ENCODE peak calls at places on chromosomes 1 and 21, in four cellular contexts. E, H, A and W are unnamed samples.

GRCh38 chr1:42141978-42142377 is 11.2 kb upstream of the GUCA2B start:
- DNase-seq in E (no peak), H (no peak), A (no peak), W (peak)

GRCh38 chr1:218345673-218346390 is 696 bp downstream of the TGFB2 start:
- DNase-seq in H (no peak), E (peak), A (peak), W (peak)

GRCh38 chr1:178146456-178146855 is 52.6 kb downstream of the RASAL2 start:
- DNase-seq in H (no peak), E (no peak), A (no peak), W (no peak)

GRCh38 chr1:172487550-172487949 is 43.7 kb upstream of the PIGC start:
- DNase-seq in A (no peak), E (no peak), H (no peak), W (no peak)

GRCh38 chr1:53155945-53156344 is 13.5 kb upstream of the SLC1A7 start:
- DNase-seq in H (no peak), A (no peak), E (no peak), W (no peak)

GRCh38 chr1:2939041-2939552 is 82.2 kb upstream of the ACTRT2 start:
- DNase-seq in E (no peak), A (no peak), H (no peak), W (no peak)

GRCh38 chr1:233907139-233907538 is 2.7 kb downstream of the SLC35F3 start:
- DNase-seq in E (no peak), A (peak), H (no peak), W (no peak)

GRCh38 chr1:214014730-214015129 is 27.0 kb downstream of the PROX1 start:
- DNase-seq in H (no peak), A (no peak), E (no peak), W (no peak)

GRCh38 chr1:212628056-212628455 is 19.5 kb downstream of the ATF3 start:
- DNase-seq in E (no peak), H (no peak), A (no peak), W (no peak)

GRCh38 chr21:32889596-32889995 is 118.0 kb upstream of the PAXBP1 start:
- DNase-seq in H (no peak), E (no peak), A (no peak), W (no peak)

GRCh38 chr1:112614460-112615065 is 4.4 kb downstream of the ST7L start:
- DNase-seq in E (no peak), H (no peak), A (peak), W (no peak)

GRCh38 chr1:234719454-234720258 is 109.7 kb upstream of the IRF2BP2 start:
- DNase-seq in A (no peak), H (no peak), E (no peak), W (no peak)

GRCh38 chr1:28287315-28287714 is 28.0 kb downstream of the SESN2 start:
- DNase-seq in A (peak), E (no peak), H (no peak), W (no peak)

GRCh38 chr1:204335533-204335932 is 24.2 kb downstream of the PLEKHA6 start:
- DNase-seq in E (no peak), A (no peak), H (no peak), W (no peak)

GRCh38 chr1:202237052-202237451 is 43.5 kb downstream of the LGR6 start:
- DNase-seq in H (no peak), E (peak), A (peak), W (no peak)

GRCh38 chr1:160623860-160624259 is 23.0 kb downstream of the SLAMF1 start:
- DNase-seq in A (no peak), H (no peak), E (no peak), W (no peak)

GRCh38 chr21:45870421-45870820 is 111.1 kb upstream of the COL6A1 start:
- DNase-seq in H (no peak), E (no peak), A (no peak), W (peak)

GRCh38 chr1:28378906-28379305 is 9.4 kb downstream of the PHACTR4 start:
- DNase-seq in A (no peak), H (no peak), E (no peak), W (no peak)

GRCh38 chr1:97071163-97071562 is 349.6 kb downstream of the PTBP2 start:
- DNase-seq in A (no peak), H (no peak), E (no peak), W (no peak)

GRCh38 chr1:7121622-7121988 is 336.4 kb downstream of the CAMTA1 start:
- DNase-seq in A (no peak), H (no peak), E (no peak), W (no peak)

GRCh38 chr1:79792212-79792575 is 785.7 kb upstream of the ADGRL4 start:
- DNase-seq in E (no peak), H (no peak), A (no peak), W (no peak)

GRCh38 chr1:118116401-118116800 is 68.6 kb downstream of the SPAG17 start:
- DNase-seq in H (no peak), A (no peak), E (no peak), W (no peak)

GRCh38 chr1:147292635-147293251 is 50.3 kb downstream of the CHD1L start:
- DNase-seq in E (no peak), A (peak), H (peak), W (no peak)

GRCh38 chr1:80056179-80056578 is 1049.6 kb upstream of the ADGRL4 start:
- DNase-seq in A (no peak), E (no peak), H (no peak), W (no peak)

GRCh38 chr1:6519935-6520621 is 28.6 kb upstream of the PLEKHG5 start:
- DNase-seq in A (peak), E (no peak), H (peak), W (no peak)

GRCh38 chr1:206468571-206468970 is 1.7 kb upstream of the IKBKE start:
- DNase-seq in E (no peak), A (no peak), H (no peak), W (no peak)

GRCh38 chr1:53553734-53554509 is 94.7 kb downstream of the DMRTB1 start:
- DNase-seq in A (no peak), E (no peak), H (no peak), W (no peak)

GRCh38 chr1:163583782-163584181 is 262.0 kb downstream of the NUF2 start:
- DNase-seq in A (no peak), H (no peak), E (no peak), W (no peak)

GRCh38 chr1:61115436-61115835 is 33.1 kb downstream of the NFIA start:
- DNase-seq in H (no peak), E (no peak), A (no peak), W (no peak)

GRCh38 chr1:204688007-204688406 is 2.5 kb upstream of the LRRN2 start:
- DNase-seq in E (no peak), H (no peak), A (no peak), W (no peak)

GRCh38 chr21:44958471-44959191 is 18.8 kb downstream of the SLX9 start:
- DNase-seq in A (no peak), H (peak), E (peak), W (no peak)

GRCh38 chr1:174659823-174660222 is 212.1 kb downstream of the GPR52 start:
- DNase-seq in A (peak), H (no peak), E (no peak), W (no peak)

GRCh38 chr1:164561461-164561860 is 2.5 kb downstream of the PBX1 start:
- DNase-seq in A (peak), H (no peak), E (no peak), W (no peak)

GRCh38 chr1:93629101-93630059 is 52.3 kb downstream of the BCAR3 start:
- DNase-seq in E (peak), H (no peak), A (peak), W (no peak)

GRCh38 chr1:39269791-39270342 is 65.4 kb downstream of the MACF1 start:
- DNase-seq in A (peak), H (peak), E (no peak), W (no peak)

GRCh38 chr1:41427022-41427942 is 57.2 kb downstream of the EDN2 start:
- DNase-seq in A (no peak), H (no peak), E (no peak), W (no peak)

GRCh38 chr1:171865106-171865505 is 23.8 kb downstream of the DNM3 start:
- DNase-seq in A (no peak), E (no peak), H (no peak), W (no peak)

GRCh38 chr1:17799642-17800041 is 44.5 kb downstream of the ACTL8 start:
- DNase-seq in E (no peak), A (no peak), H (no peak), W (no peak)

GRCh38 chr1:31725777-31726535 is 22.1 kb upstream of the COL16A1 start:
- DNase-seq in A (no peak), H (no peak), E (no peak), W (no peak)

GRCh38 chr21:28133116-28133515 is 859.6 kb downstream of the LTN1 start:
- DNase-seq in E (no peak), A (no peak), H (no peak), W (no peak)

GRCh38 chr21:28132713-28133112 is 860.0 kb downstream of the LTN1 start:
- DNase-seq in A (no peak), H (no peak), E (no peak), W (no peak)

GRCh38 chr21:28138272-28138671 is 854.4 kb downstream of the LTN1 start:
- DNase-seq in H (no peak), E (no peak), A (no peak), W (no peak)

GRCh38 chr21:28136687-28137086 is 856.0 kb downstream of the LTN1 start:
- DNase-seq in H (no peak), E (no peak), A (no peak), W (no peak)

GRCh38 chr21:28135646-28136045 is 857.0 kb downstream of the LTN1 start:
- DNase-seq in A (no peak), E (no peak), H (no peak), W (no peak)
- TF ChIP-seq CTCF in A (no peak), E (no peak), H (no peak), W (no peak)

GRCh38 chr1:228101994-228102790 is 933 bp downstream of the C1orf35 start:
- DNase-seq in H (no peak), A (peak), E (peak), W (no peak)
- TF ChIP-seq CTCF in H (peak), A (peak), E (no peak), W (peak)

DNA sequence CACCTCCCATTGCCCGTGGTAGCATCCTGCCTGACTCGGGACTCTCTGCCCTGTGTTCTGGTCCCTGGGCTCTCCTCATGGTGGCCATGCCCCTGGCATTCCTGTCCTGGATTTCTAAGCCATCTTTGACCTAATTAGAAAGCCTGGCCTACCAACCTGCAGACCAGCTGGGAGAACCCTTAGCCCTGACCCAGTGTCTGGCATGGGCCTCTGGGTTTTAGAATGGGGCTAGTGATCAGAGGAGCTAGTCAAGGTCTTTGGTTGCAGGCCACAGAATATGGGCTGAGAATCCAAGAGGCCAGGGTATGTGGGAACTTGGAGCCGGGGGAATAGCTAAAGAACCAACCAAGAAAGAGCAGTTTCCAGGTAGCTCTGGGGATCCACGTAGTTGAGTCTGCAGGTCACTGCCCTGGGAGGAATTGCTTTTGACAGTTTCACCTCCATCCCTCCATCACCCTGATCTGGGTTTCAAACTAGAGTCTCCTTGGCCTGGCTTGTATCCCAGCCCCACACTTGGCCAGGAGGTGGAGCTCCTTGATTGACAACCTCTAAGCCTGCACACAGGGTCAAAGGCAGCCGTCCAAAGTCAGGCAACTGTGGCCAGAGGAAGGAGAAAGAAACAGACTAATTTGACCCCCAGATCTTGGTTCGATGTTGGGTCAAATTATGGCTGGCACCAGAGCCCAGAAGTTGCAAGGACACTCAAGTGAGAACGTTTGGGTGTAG is 54.7 kb upstream of the ABCG1 start:
- DNase-seq in A (peak), H (no peak), E (peak), W (peak)
- TF ChIP-seq CTCF in A (peak), H (peak), E (no peak), W (peak)

GRCh38 chr1:223233410-223234163 is 90.5 kb upstream of the TLR5 start:
- DNase-seq in H (peak), E (no peak), A (peak), W (no peak)
- TF ChIP-seq CTCF in H (no peak), E (no peak), A (no peak), W (no peak)

DNA sequence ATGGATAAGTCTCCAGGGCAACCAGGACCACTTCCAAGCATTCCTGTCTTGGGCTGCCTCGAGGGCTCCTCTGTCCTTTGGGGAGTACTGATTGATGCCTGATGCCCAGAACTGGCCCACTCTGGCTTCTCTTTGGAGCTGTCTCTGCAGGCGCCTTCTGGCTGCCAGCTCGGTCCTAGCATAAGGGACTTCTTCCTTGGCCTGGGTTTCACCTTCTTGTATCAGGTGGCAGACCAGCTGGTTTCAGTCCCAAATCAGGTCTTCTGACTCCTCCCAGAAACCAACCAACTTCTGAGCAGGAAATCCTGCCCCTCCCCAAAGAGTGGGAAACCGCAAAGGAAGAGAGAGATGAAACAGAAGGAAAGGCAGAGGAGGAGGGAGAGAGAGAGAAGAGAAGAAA is 10.6 kb downstream of the G0S2 start:
- DNase-seq in A (no peak), H (no peak), E (no peak), W (no peak)
- TF ChIP-seq CTCF in A (no peak), H (no peak), E (no peak), W (no peak)

DNA sequence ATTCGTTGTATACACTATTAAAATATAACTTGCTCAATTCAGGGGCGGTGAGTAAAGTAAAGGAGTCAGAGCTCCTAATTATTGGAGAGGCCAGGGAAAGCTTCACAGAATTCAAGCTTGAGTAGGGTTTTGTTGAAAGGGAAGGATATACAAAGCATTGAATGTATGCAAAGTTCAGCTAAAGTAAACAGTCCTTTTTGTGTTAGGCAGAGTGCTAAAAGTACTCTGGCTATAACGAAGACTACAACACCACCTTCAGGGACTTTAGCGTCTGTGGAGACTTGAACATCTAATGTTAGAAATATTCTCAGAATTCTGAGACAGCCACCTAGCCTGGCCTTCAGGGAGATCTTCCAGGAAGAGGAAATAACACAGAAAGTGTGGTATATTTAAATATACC is 1.1 kb downstream of the FALEC start:
- DNase-seq in E (no peak), H (no peak), A (peak), W (no peak)
- TF ChIP-seq CTCF in E (no peak), H (no peak), A (no peak), W (no peak)